ENCODE peak calls at places on chromosomes 2 and 18, in four cellular contexts. U is fibroblast of mammary gland; L is astrocyte of the spinal cord; D is CD8-positive, alpha-beta T cell. W is an unnamed sample.

GRCh38 chr2:46142546-46143329 is 154.5 kb upstream of the EPAS1 start:
- DNase-seq in L (no peak), D (no peak), U (no peak), W (no peak)

GRCh38 chr18:3554091-3554601 is 104.2 kb downstream of the TGIF1 start:
- DNase-seq in D (no peak), U (no peak), L (no peak), W (no peak)

GRCh38 chr2:39059366-39059952 is 61.4 kb downstream of the SOS1 start:
- DNase-seq in U (peak), L (peak), D (no peak), W (no peak)

GRCh38 chr18:10544093-10544748 is 18.4 kb downstream of the NAPG start:
- DNase-seq in L (no peak), D (no peak), U (peak), W (no peak)

GRCh38 chr2:215685218-215685962 is 249.5 kb upstream of the FN1 start:
- DNase-seq in D (no peak), L (peak), U (peak), W (no peak)

GRCh38 chr2:177906041-177906718 is 166.4 kb downstream of the PDE11A start:
- DNase-seq in L (peak), D (peak), U (peak), W (no peak)

GRCh38 chr2:27016801-27017325 is 15.9 kb upstream of the TMEM214 start:
- DNase-seq in U (peak), L (peak), D (peak), W (no peak)

GRCh38 chr2:158969717-158970521 is 1.5 kb downstream of the TANC1 start:
- DNase-seq in D (no peak), L (peak), U (peak), W (no peak)

GRCh38 chr2:120205901-120206581 is 17.2 kb downstream of the TMEM185B start:
- DNase-seq in U (no peak), D (no peak), L (no peak), W (no peak)

DNA sequence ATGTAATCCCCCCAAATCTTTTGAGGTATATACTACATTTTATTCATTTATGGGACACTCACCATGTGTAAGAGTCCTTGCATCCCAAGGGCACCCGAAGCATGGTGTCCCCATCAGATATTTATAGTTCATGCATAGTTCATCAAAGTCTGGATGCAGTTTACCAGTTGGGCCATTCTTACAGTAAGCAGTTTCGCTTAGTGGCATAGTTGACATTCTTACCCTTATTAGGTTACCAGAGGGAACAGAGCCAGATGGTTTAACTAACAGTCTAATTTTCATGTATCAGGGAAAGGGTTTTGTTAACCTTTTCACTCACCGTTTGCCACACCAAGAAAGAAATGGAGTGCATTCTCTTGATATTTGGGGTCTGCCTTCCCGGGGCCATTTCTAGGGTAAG is 7.1 kb downstream of the ZNF407 start:
- DNase-seq in D (no peak), U (no peak), L (no peak), W (peak)
- H3K4me3 ChIP-seq in D (no peak), U (no peak), L (no peak), W (no peak)

DNA sequence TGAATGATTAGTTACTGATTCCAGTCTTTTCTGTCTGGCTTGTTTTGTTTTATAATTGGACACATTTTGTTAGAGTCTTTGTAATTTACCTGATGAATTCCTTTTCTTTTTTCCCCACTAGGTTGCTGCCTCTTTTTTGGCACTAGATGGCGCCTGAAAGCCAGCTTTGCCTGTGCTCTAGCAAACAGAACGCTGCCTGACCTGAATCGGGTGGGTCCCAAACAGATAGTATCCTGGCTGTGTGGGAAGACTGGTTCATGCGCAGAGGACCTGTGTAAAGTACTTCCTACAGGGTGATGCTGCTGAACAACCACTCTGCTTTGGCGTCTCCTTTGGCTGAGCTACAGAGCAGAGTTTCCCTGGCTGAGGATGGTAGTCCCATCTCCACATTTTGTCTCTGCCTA is 288.2 kb downstream of the IKZF2 start:
- DNase-seq in U (peak), D (no peak), L (peak), W (no peak)
- TF ChIP-seq CTCF in U (peak), D (peak), L (peak), W (peak)

GRCh38 chr18:2534906-2535305 is 36.4 kb downstream of the METTL4 start:
- DNase-seq in U (no peak), D (no peak), L (no peak), W (no peak)
- H3K4me3 ChIP-seq in U (no peak), D (no peak), L (no peak), W (no peak)

GRCh38 chr18:36535202-36535935 is 237.9 kb downstream of the FHOD3 start:
- DNase-seq in U (no peak), D (no peak), L (no peak), W (no peak)

GRCh38 chr18:36534154-36534688 is 236.7 kb downstream of the FHOD3 start:
- DNase-seq in D (no peak), L (peak), U (no peak), W (no peak)

GRCh38 chr18:36539674-36540073 is 242.2 kb downstream of the FHOD3 start:
- DNase-seq in D (no peak), L (no peak), U (peak), W (no peak)

GRCh38 chr18:36536426-36536825 is 238.9 kb downstream of the FHOD3 start:
- DNase-seq in U (no peak), L (no peak), D (no peak), W (no peak)

GRCh38 chr18:36537289-36537688 is 239.8 kb downstream of the FHOD3 start:
- DNase-seq in D (no peak), L (no peak), U (no peak), W (no peak)
- TF ChIP-seq CTCF in D (no peak), L (no peak), U (no peak), W (no peak)

GRCh38 chr2:240556553-240557100 is 1.2 kb downstream of the ANKMY1 start:
- DNase-seq in U (peak), L (no peak), D (peak), W (no peak)
- H3K4me3 ChIP-seq in U (peak), L (no peak), D (no peak), W (no peak)

DNA sequence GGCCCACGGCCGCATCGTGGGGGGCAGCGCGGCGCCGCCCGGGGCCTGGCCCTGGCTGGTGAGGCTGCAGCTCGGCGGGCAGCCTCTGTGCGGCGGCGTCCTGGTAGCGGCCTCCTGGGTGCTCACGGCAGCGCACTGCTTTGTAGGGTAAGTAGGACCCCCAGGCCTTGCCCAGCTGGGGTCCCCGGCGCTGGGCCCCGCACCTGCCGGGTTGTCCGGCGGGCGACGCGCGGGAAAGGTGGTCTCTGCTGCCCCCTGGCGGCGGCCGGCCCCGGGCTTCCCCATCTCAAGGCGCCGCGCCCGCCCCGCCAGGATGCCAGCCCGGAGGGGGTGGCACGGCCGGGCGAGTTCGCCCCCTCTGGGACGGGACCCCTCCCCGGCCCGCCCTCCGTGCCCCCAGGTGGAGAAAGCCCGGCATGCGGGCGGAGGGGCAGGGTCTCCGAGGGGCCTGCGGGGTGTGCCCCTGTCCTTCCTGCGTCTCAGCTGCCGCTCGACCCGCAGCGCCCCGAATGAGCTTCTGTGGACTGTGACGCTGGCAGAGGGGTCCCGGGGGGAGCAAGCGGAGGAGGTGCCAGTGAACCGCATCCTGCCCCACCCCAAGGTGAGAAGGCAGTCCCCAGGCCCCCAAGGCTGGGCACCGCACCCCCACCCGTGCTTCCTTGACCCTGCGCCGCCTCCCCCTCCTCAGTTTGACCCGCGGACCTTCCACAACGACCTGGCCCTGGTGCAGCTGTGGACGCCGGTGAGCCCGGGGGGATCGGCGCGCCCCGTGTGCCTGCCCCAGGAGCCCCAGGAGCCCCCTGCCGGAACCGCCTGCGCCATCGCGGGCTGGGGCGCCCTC is 2.0 kb downstream of the PRSS56 start:
- DNase-seq in U (peak), D (peak), L (no peak), W (no peak)
- TF ChIP-seq CTCF in U (peak), D (peak), L (peak), W (peak)

W was measured in AG04449.